ENCODE peak calls at places on chromosomes 4 and X, in four cellular contexts. M is NCI-H510A treated with DMSO at 0.1 percent for 48 hours, Q is ELR, G is tibial artery. P is an unnamed sample.

GRCh38 chrX:53312946-53313745 is 31.8 kb upstream of the IQSEC2 start:
- DNase-seq in M (peak), Q (peak), G (peak), P (no peak)

GRCh38 chrX:129359269-129359668 is 164.0 kb downstream of the SMARCA1 start:
- DNase-seq in M (no peak), Q (peak), G (no peak), P (no peak)

GRCh38 chr4:1746919-1747602 is 25.7 kb downstream of the TACC3 start:
- DNase-seq in M (no peak), Q (no peak), G (no peak), P (no peak)

GRCh38 chrX:7149421-7149820 is 1.5 kb upstream of the PUDP start:
- DNase-seq in M (no peak), Q (no peak), G (no peak), P (no peak)

GRCh38 chrX:17564689-17565409 is 172.4 kb upstream of the SCML1 start:
- DNase-seq in M (no peak), Q (no peak), G (peak), P (no peak)

GRCh38 chr4:151953286-151953685 is 192.5 kb upstream of the GATB start:
- DNase-seq in M (no peak), Q (peak), G (no peak), P (no peak)

GRCh38 chr4:181202249-181202648 is 1041.0 kb upstream of the TENM3 start:
- DNase-seq in M (no peak), Q (no peak), G (no peak), P (no peak)

GRCh38 chr4:144575181-144575580 is 70.8 kb upstream of the HHIP start:
- DNase-seq in M (no peak), Q (no peak), G (no peak), P (no peak)

GRCh38 chr4:165684177-165684870 is 188.7 kb upstream of the TLL1 start:
- DNase-seq in M (no peak), Q (peak), G (no peak), P (no peak)

GRCh38 chrX:107894038-107894437 is 68.4 kb downstream of the MID2 start:
- DNase-seq in M (peak), Q (peak), G (no peak), P (no peak)

GRCh38 chr4:83180469-83180968 is 66.0 kb upstream of the PLAC8 start:
- DNase-seq in M (no peak), Q (no peak), G (no peak), P (no peak)

GRCh38 chr4:9898596-9899345 is 117.3 kb downstream of the DRD5 start:
- DNase-seq in M (no peak), Q (no peak), G (no peak), P (no peak)

GRCh38 chr4:174714393-174715211 is 114.4 kb downstream of the GLRA3 start:
- DNase-seq in M (peak), Q (peak), G (no peak), P (no peak)

GRCh38 chr4:18025263-18025662 is 3.7 kb upstream of the LCORL start:
- DNase-seq in M (no peak), Q (no peak), G (no peak), P (no peak)

GRCh38 chrX:45196701-45197100 is 4.0 kb downstream of the DIPK2B start:
- DNase-seq in M (no peak), Q (peak), G (no peak), P (no peak)

GRCh38 chr4:130361616-130362015 is 1265.7 kb downstream of the C4orf33 start:
- DNase-seq in M (no peak), Q (no peak), G (no peak), P (no peak)

GRCh38 chr4:174377613-174378012 is 93.9 kb downstream of the CEP44 start:
- DNase-seq in M (no peak), Q (no peak), G (no peak), P (no peak)

GRCh38 chr4:107349266-107349665 is 313.2 kb upstream of the DKK2 start:
- DNase-seq in M (no peak), Q (peak), G (no peak), P (no peak)

GRCh38 chr4:177489847-177490246 is 47.6 kb upstream of the AGA start:
- DNase-seq in M (no peak), Q (peak), G (no peak), P (no peak)

GRCh38 chrX:77275392-77275791 is 171.8 kb upstream of the FGF16 start:
- DNase-seq in M (no peak), Q (no peak), G (no peak), P (no peak)

GRCh38 chrX:22378296-22378695 is 105.6 kb downstream of the CBLL2 start:
- DNase-seq in M (no peak), Q (peak), G (no peak), P (no peak)

GRCh38 chr4:156201050-156201449 is 247.4 kb upstream of the CTSO start:
- DNase-seq in M (no peak), Q (no peak), G (no peak), P (no peak)

GRCh38 chr4:67700119-67700873 is 659 bp downstream of the UBA6 start:
- DNase-seq in M (peak), Q (peak), G (no peak), P (no peak)

GRCh38 chr4:185128272-185129119 is 14.6 kb upstream of the SLC25A4 start:
- DNase-seq in M (peak), Q (peak), G (no peak), P (no peak)

GRCh38 chr4:81030061-81030616 is 369 bp upstream of the BMP3 start:
- DNase-seq in M (no peak), Q (no peak), G (no peak), P (no peak)

GRCh38 chrX:105658136-105658535 is 164.2 kb upstream of the NRK start:
- DNase-seq in M (no peak), Q (peak), G (no peak), P (no peak)

GRCh38 chrX:66203114-66203513 is 39.1 kb downstream of the HEPH start:
- DNase-seq in M (no peak), Q (no peak), G (no peak), P (no peak)

GRCh38 chrX:1465261-1466231 is 12.8 kb upstream of the ASMTL start:
- DNase-seq in M (no peak), Q (no peak), G (peak), P (peak)

GRCh38 chr4:38069271-38069760 is 109.1 kb downstream of the PTTG2 start:
- DNase-seq in M (peak), Q (peak), G (no peak), P (no peak)

P was measured in spleen.